ENCODE peak calls at places on chromosomes 5 and 9, in four cellular contexts. W is activated effector memory CD4-positive, alpha-beta T cell treated with Interleukin-2 at 50 U/mL for 16 hours; I is SJSA1; S is H54. O is an unnamed sample.

GRCh38 chr5:134003957-134004625 is 684 bp downstream of the VDAC1 start:
- DNase-seq in W (peak; percentile 17), I (peak; percentile 86), S (no peak), O (peak; percentile 68)

GRCh38 chr5:131450941-131451340 is 184.1 kb downstream of the RAPGEF6 start:
- DNase-seq in W (no peak), I (no peak), S (no peak), O (no peak)

GRCh38 chr5:115583474-115583873 is 18.8 kb downstream of the TICAM2 start:
- DNase-seq in W (no peak), I (peak; percentile 52), S (no peak), O (no peak)

GRCh38 chr5:175573493-175574269 is 84.2 kb upstream of the HRH2 start:
- DNase-seq in W (no peak), I (no peak), S (no peak), O (no peak)

GRCh38 chr5:93280518-93280917 is 300.5 kb downstream of the NR2F1-AS1 start:
- DNase-seq in W (no peak), I (no peak), S (no peak), O (no peak)

GRCh38 chr9:91320299-91320698 is 41.4 kb downstream of the AUH start:
- DNase-seq in W (no peak), I (no peak), S (no peak), O (no peak)

GRCh38 chr9:2299156-2299842 is 284.2 kb downstream of the SMARCA2 start:
- DNase-seq in W (no peak), I (no peak), S (no peak), O (no peak)

GRCh38 chr9:112581469-112582176 is 95.0 kb downstream of the KIAA1958 start:
- DNase-seq in W (no peak), I (no peak), S (no peak), O (no peak)

O was measured in testis.